ENCODE peak calls at places on chromosomes 2 and 18, in six cellular contexts. One of them, this sample, is unnamed. For H3K36me3, the result is how much of the 10 kb centered on the place peaks cover.

GRCh38 chr2:208386546-208386945 is 20.0 kb upstream of the PTH2R start:
- DNase-seq in K562: no peak
- DNase-seq in HepG2: no peak
- DNase-seq in stomach: no peak
- DNase-seq in transverse colon: no peak
- DNase-seq in ovary: no peak
- DNase-seq in this sample: no peak

GRCh38 chr2:14677039-14677438 is 44.5 kb downstream of the LRATD1 start:
- DNase-seq in K562: no peak
- DNase-seq in HepG2: no peak
- DNase-seq in stomach: no peak
- DNase-seq in transverse colon: no peak
- DNase-seq in ovary: no peak
- DNase-seq in this sample: no peak

GRCh38 chr2:15825276-15826060 is 114.9 kb upstream of the MYCN start:
- DNase-seq in K562: no peak
- DNase-seq in HepG2: no peak
- DNase-seq in stomach: no peak
- DNase-seq in transverse colon: no peak
- DNase-seq in ovary: no peak
- DNase-seq in this sample: no peak

GRCh38 chr2:144426981-144427479 is 92.9 kb downstream of the ZEB2 start:
- DNase-seq in K562: no peak
- DNase-seq in HepG2: peak
- DNase-seq in stomach: no peak
- DNase-seq in transverse colon: no peak
- DNase-seq in ovary: peak
- DNase-seq in this sample: no peak

GRCh38 chr2:239375278-239376061 is 25.4 kb downstream of the HDAC4 start:
- DNase-seq in K562: no peak
- DNase-seq in HepG2: no peak
- DNase-seq in stomach: no peak
- DNase-seq in transverse colon: no peak
- DNase-seq in ovary: no peak
- DNase-seq in this sample: no peak

GRCh38 chr2:97871096-97871780 is 124.5 kb downstream of the TMEM131 start:
- DNase-seq in K562: no peak
- DNase-seq in HepG2: peak
- DNase-seq in stomach: no peak
- DNase-seq in transverse colon: no peak
- DNase-seq in ovary: no peak
- DNase-seq in this sample: no peak

GRCh38 chr2:230589497-230590015 is 123.1 kb upstream of the CAB39 start:
- DNase-seq in K562: no peak
- DNase-seq in HepG2: no peak
- DNase-seq in stomach: no peak
- DNase-seq in transverse colon: peak
- DNase-seq in ovary: no peak
- DNase-seq in this sample: no peak

GRCh38 chr2:18050001-18050400 is 171.5 kb downstream of the KCNS3 start:
- DNase-seq in K562: no peak
- DNase-seq in HepG2: no peak
- DNase-seq in stomach: no peak
- DNase-seq in transverse colon: no peak
- DNase-seq in ovary: no peak
- DNase-seq in this sample: no peak

GRCh38 chr2:50181212-50181611 is 850.7 kb downstream of the NRXN1 start:
- DNase-seq in K562: no peak
- DNase-seq in HepG2: no peak
- DNase-seq in stomach: no peak
- DNase-seq in transverse colon: no peak
- DNase-seq in ovary: no peak
- DNase-seq in this sample: no peak

GRCh38 chr2:168583064-168583709 is 127.1 kb downstream of the CERS6 start:
- DNase-seq in K562: no peak
- DNase-seq in HepG2: no peak
- DNase-seq in stomach: no peak
- DNase-seq in transverse colon: no peak
- DNase-seq in ovary: no peak
- DNase-seq in this sample: no peak

GRCh38 chr2:120465989-120466703 is 120.2 kb downstream of the INHBB start:
- DNase-seq in K562: no peak
- DNase-seq in HepG2: peak
- DNase-seq in stomach: peak
- DNase-seq in transverse colon: no peak
- DNase-seq in ovary: peak
- DNase-seq in this sample: no peak

GRCh38 chr2:128301501-128301966 is 17.1 kb downstream of the HS6ST1 start:
- DNase-seq in K562: no peak
- DNase-seq in HepG2: no peak
- DNase-seq in stomach: no peak
- DNase-seq in transverse colon: no peak
- DNase-seq in ovary: peak
- DNase-seq in this sample: no peak

GRCh38 chr2:104290566-104290891 is 563.4 kb upstream of the POU3F3 start:
- DNase-seq in K562: no peak
- DNase-seq in HepG2: no peak
- DNase-seq in stomach: no peak
- DNase-seq in transverse colon: no peak
- DNase-seq in ovary: no peak
- DNase-seq in this sample: no peak

GRCh38 chr2:160109939-160110673 is 47.7 kb upstream of the PLA2R1 start:
- DNase-seq in K562: peak
- DNase-seq in HepG2: peak
- DNase-seq in stomach: peak
- DNase-seq in transverse colon: peak
- DNase-seq in ovary: peak
- DNase-seq in this sample: peak

GRCh38 chr18:62287753-62288668 is 37.1 kb upstream of the TNFRSF11A start:
- DNase-seq in K562: no peak
- DNase-seq in HepG2: peak
- DNase-seq in stomach: no peak
- DNase-seq in transverse colon: no peak
- DNase-seq in ovary: no peak
- DNase-seq in this sample: no peak

GRCh38 chr2:101190753-101191516 is 39.8 kb upstream of the TBC1D8 start:
- DNase-seq in K562: no peak
- DNase-seq in HepG2: no peak
- DNase-seq in stomach: no peak
- DNase-seq in transverse colon: no peak
- DNase-seq in ovary: no peak
- DNase-seq in this sample: no peak

GRCh38 chr2:173286153-173286809 is 68.4 kb upstream of the CDCA7 start:
- DNase-seq in K562: no peak
- DNase-seq in HepG2: no peak
- DNase-seq in stomach: no peak
- DNase-seq in transverse colon: no peak
- DNase-seq in ovary: no peak
- DNase-seq in this sample: no peak

GRCh38 chr2:219331560-219332213 is 857 bp downstream of the RESP18 start:
- DNase-seq in K562: peak
- DNase-seq in HepG2: no peak
- DNase-seq in stomach: no peak
- DNase-seq in transverse colon: peak
- DNase-seq in ovary: no peak
- DNase-seq in this sample: no peak

GRCh38 chr2:97745474-97746172 is 32.2 kb downstream of the ZAP70 start:
- DNase-seq in K562: no peak
- DNase-seq in HepG2: no peak
- DNase-seq in stomach: no peak
- DNase-seq in transverse colon: no peak
- DNase-seq in ovary: no peak
- DNase-seq in this sample: no peak

GRCh38 chr2:74877781-74878433 is 44.0 kb downstream of the HK2 start:
- DNase-seq in K562: no peak
- DNase-seq in HepG2: no peak
- DNase-seq in stomach: no peak
- DNase-seq in transverse colon: no peak
- DNase-seq in ovary: no peak
- DNase-seq in this sample: no peak

GRCh38 chr2:114550895-114551793 is 108.7 kb downstream of the DPP10 start:
- DNase-seq in K562: no peak
- DNase-seq in HepG2: peak
- DNase-seq in stomach: peak
- DNase-seq in transverse colon: peak
- DNase-seq in ovary: peak
- DNase-seq in this sample: peak

GRCh38 chr2:7116516-7116915 is 199.3 kb downstream of the RNF144A start:
- DNase-seq in K562: no peak
- DNase-seq in HepG2: no peak
- DNase-seq in stomach: no peak
- DNase-seq in transverse colon: no peak
- DNase-seq in ovary: no peak
- DNase-seq in this sample: no peak

GRCh38 chr18:26468931-26469340 is 79.4 kb downstream of the KCTD1 start:
- DNase-seq in K562: peak
- DNase-seq in HepG2: peak
- DNase-seq in stomach: no peak
- DNase-seq in transverse colon: peak
- DNase-seq in ovary: no peak
- DNase-seq in this sample: no peak

DNA sequence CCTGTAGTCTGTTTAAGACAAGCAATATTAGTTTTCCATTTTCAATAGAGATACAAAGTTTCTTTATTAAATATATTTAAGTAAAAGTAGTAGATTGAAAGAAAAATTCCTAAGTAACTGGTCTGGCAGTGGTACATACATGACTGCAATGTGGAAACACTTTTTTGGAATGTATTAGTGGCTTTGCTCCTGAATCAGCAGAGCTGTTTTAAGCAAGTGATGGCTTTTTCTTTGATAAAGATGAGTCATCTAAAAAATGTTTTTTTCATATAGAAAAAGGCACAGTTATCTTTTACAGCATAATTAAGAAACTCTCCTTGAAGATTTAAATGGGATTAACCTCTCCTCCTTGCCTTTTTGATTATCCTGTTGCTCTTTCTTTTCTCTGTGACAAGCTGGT is 34.9 kb downstream of the KDM3A start:
- DNase-seq in K562: no peak
- DNase-seq in HepG2: no peak
- DNase-seq in stomach: no peak
- DNase-seq in transverse colon: no peak
- DNase-seq in ovary: no peak
- DNase-seq in this sample: no peak
- H3K36me3 ChIP-seq in K562: half or more
- H3K36me3 ChIP-seq in HepG2: half or more
- H3K36me3 ChIP-seq in stomach: half or more
- H3K36me3 ChIP-seq in transverse colon: half or more
- H3K36me3 ChIP-seq in ovary: under half
- H3K36me3 ChIP-seq in this sample: half or more

DNA sequence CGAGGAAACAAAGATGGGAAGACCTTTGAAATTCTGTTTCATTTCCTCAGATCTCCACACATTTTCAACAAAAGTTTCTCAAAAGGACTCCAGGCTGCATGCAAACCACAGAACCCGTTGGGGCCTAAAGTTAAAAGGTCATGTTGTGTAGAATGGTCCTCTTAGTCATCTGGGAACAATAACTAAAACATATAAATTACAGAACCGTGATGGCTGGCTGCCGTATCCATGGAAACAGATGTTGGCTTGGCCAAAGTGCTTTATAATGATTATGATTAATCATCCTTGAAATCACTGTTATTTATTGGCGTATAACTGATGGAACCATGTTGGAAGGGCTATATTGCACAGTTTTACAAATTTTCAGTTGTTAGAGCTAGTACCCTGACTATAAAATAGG is 182.8 kb upstream of the CRIM1 start:
- DNase-seq in K562: no peak
- DNase-seq in HepG2: no peak
- DNase-seq in stomach: no peak
- DNase-seq in transverse colon: no peak
- DNase-seq in ovary: no peak
- DNase-seq in this sample: no peak
- TF ChIP-seq EP300 in K562: no peak
- TF ChIP-seq EP300 in HepG2: no peak
- TF ChIP-seq EP300 in stomach: no peak
- TF ChIP-seq EP300 in transverse colon: no peak
- TF ChIP-seq EP300 in ovary: no peak
- TF ChIP-seq EP300 in this sample: no peak

GRCh38 chr2:178069551-178069950 is 3.0 kb downstream of the PDE11A start:
- DNase-seq in K562: no peak
- DNase-seq in HepG2: no peak
- DNase-seq in stomach: no peak
- DNase-seq in transverse colon: no peak
- DNase-seq in ovary: no peak
- DNase-seq in this sample: no peak
- TF ChIP-seq CTCF in K562: no peak
- TF ChIP-seq CTCF in HepG2: peak
- TF ChIP-seq CTCF in stomach: no peak
- TF ChIP-seq CTCF in transverse colon: no peak
- TF ChIP-seq CTCF in ovary: no peak
- TF ChIP-seq CTCF in this sample: no peak

DNA sequence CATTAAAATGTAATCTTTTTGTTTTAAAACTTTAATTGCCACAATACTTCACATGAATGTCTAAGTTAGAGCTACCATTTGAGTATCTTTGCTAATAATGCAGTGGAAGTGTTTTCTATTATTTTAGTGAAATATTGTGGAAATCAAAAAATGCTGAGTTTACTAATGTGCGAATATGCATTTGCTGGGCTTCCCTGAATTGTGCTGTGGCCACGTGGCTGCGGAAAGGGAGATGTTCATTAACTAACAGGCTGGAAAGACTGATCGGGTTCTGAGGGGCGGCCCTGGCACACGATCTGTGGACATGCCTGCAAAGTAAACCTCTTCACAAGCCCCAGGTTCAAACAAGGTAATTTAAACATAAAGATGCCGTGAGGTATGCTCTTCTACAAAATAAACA is 168.9 kb downstream of the LAMA1 start:
- DNase-seq in K562: no peak
- DNase-seq in HepG2: no peak
- DNase-seq in stomach: no peak
- DNase-seq in transverse colon: no peak
- DNase-seq in ovary: no peak
- DNase-seq in this sample: no peak
- H3K36me3 ChIP-seq in K562: under half
- H3K36me3 ChIP-seq in HepG2: under half
- H3K36me3 ChIP-seq in stomach: under half
- H3K36me3 ChIP-seq in transverse colon: under half
- H3K36me3 ChIP-seq in ovary: under half
- H3K36me3 ChIP-seq in this sample: under half